ENCODE peak calls at places on chromosomes 12 and 14, in four cellular contexts. R is glutamatergic neuron, E is IMR-90, L is GM10248. V is an unnamed sample.

GRCh38 chr12:106883421-106883820 is 72.3 kb upstream of the TMEM263 start:
- DNase-seq in R (no peak), E (peak), L (no peak), V (no peak)

GRCh38 chr12:53034459-53034858 is 15.4 kb upstream of the TNS2 start:
- DNase-seq in R (no peak), E (no peak), L (no peak), V (no peak)

GRCh38 chr14:63897706-63898105 is 44.9 kb downstream of the SYNE2 start:
- DNase-seq in R (no peak), E (peak), L (no peak), V (no peak)

GRCh38 chr14:51328089-51328941 is 88.3 kb downstream of the TMX1 start:
- DNase-seq in R (no peak), E (peak), L (no peak), V (no peak)

GRCh38 chr12:59874781-59875180 is 279.0 kb downstream of the SLC16A7 start:
- DNase-seq in R (no peak), E (peak), L (no peak), V (no peak)

GRCh38 chr12:1587927-1588573 is 6.3 kb downstream of the FBXL14 start:
- DNase-seq in R (no peak), E (peak), L (no peak), V (no peak)

GRCh38 chr12:20415013-20415412 is 46.7 kb downstream of the PDE3A start:
- DNase-seq in R (no peak), E (no peak), L (no peak), V (no peak)

GRCh38 chr12:94615284-94616216 is 34.8 kb downstream of the TMCC3 start:
- DNase-seq in R (no peak), E (peak), L (no peak), V (no peak)

GRCh38 chr12:50528800-50529199 is 24.0 kb downstream of the DIP2B start:
- DNase-seq in R (no peak), E (no peak), L (no peak), V (no peak)

GRCh38 chr12:101066489-101066888 is 143.5 kb downstream of the SLC5A8 start:
- DNase-seq in R (no peak), E (no peak), L (no peak), V (no peak)

GRCh38 chr14:54366726-54367707 is 29.8 kb upstream of the CDKN3 start:
- DNase-seq in R (peak), E (peak), L (peak), V (no peak)

GRCh38 chr12:2319747-2320146 is 267.0 kb downstream of the CACNA1C start:
- DNase-seq in R (no peak), E (peak), L (no peak), V (no peak)

GRCh38 chr12:132395192-132395907 is 66.0 kb upstream of the GALNT9 start:
- DNase-seq in R (no peak), E (no peak), L (no peak), V (no peak)

GRCh38 chr12:58639323-58639934 is 280.9 kb downstream of the LRIG3 start:
- DNase-seq in R (no peak), E (peak), L (no peak), V (no peak)

GRCh38 chr12:15842106-15842505 is 40.1 kb upstream of the STRAP start:
- DNase-seq in R (no peak), E (peak), L (no peak), V (no peak)

GRCh38 chr14:58607131-58607531 is 30.6 kb upstream of the DACT1 start:
- DNase-seq in R (no peak), E (no peak), L (no peak), V (no peak)

GRCh38 chr14:53596845-53597525 is 359.6 kb downstream of the BMP4 start:
- DNase-seq in R (no peak), E (peak), L (no peak), V (no peak)

GRCh38 chr12:123984903-123985302 is 11.9 kb downstream of the ZNF664 start:
- DNase-seq in R (no peak), E (no peak), L (peak), V (no peak)

GRCh38 chr14:66508846-66509621 is 1.1 kb downstream of the GPHN start:
- DNase-seq in R (peak), E (peak), L (peak), V (peak)

GRCh38 chr12:82359115-82359478 is 768 bp downstream of the METTL25 start:
- DNase-seq in R (peak), E (no peak), L (peak), V (no peak)

DNA sequence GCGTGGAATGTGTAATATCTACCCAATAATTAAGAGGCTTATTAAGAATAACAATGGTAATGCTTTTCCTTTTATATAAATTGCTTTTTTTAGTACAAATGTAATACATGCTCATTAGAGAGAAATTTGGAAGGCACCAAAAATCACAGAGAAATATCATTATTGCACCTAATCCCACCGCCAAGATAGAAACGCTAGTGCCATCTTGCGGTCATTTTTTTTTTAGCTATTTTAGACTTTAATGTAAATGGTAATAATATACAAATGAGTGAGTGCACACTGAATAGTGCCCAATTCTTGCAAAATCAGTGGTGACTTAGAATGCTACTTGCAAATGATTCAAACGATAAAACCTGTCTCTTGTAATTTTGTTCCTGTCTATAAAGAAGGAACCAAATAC is 576.8 kb upstream of the TMEM132C start:
- DNase-seq in R (no peak), E (no peak), L (no peak), V (no peak)
- TF ChIP-seq CTCF in R (no peak), E (peak), L (no peak), V (peak)

GRCh38 chr14:49463146-49463545 is 123.0 kb downstream of the RPS29 start:
- DNase-seq in R (no peak), E (no peak), L (no peak), V (no peak)

GRCh38 chr14:49460647-49461046 is 125.5 kb downstream of the RPS29 start:
- DNase-seq in R (no peak), E (no peak), L (no peak), V (no peak)

GRCh38 chr14:49461529-49462401 is 124.4 kb downstream of the RPS29 start:
- DNase-seq in R (no peak), E (peak), L (peak), V (no peak)

GRCh38 chr14:49467091-49467490 is 119.1 kb downstream of the RPS29 start:
- DNase-seq in R (no peak), E (no peak), L (no peak), V (no peak)

DNA sequence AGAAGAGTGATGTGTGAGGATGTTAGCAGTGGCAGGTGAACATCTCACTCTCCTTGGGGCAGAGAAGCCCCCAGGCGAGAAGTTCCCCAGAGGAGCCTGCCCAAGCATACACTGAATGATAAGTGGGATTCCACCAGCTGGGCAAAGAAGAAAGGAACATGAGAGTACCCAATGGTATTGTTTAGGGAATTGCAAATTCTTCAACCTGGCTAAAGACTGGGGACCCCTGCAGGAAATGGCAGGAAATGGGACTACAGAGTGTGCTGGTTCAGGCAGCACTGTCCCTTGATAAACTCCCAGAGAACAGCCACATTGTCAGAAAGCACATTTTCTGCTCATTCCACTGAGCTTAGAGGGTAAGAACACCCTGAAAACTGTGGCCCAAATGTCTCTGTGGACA is 121.3 kb downstream of the RPS29 start:
- DNase-seq in R (no peak), E (no peak), L (no peak), V (no peak)
- TF ChIP-seq CTCF in R (no peak), E (peak), L (no peak), V (peak)

GRCh38 chr12:60980558-60980957 is 1279.6 kb upstream of the USP15 start:
- DNase-seq in R (no peak), E (no peak), L (no peak), V (no peak)

GRCh38 chr12:60981473-60981872 is 1278.7 kb upstream of the USP15 start:
- DNase-seq in R (no peak), E (no peak), L (no peak), V (no peak)

GRCh38 chr12:60977966-60978365 is 1282.2 kb upstream of the USP15 start:
- DNase-seq in R (no peak), E (no peak), L (no peak), V (no peak)
- TF ChIP-seq CTCF in R (no peak), E (no peak), L (no peak), V (no peak)

GRCh38 chr12:128388461-128388921 is 121.5 kb downstream of the TMEM132C start:
- DNase-seq in R (no peak), E (no peak), L (no peak), V (peak)

GRCh38 chr12:128381961-128382360 is 115.0 kb downstream of the TMEM132C start:
- DNase-seq in R (no peak), E (no peak), L (no peak), V (no peak)

GRCh38 chr12:128382946-128383739 is 116.2 kb downstream of the TMEM132C start:
- DNase-seq in R (no peak), E (no peak), L (no peak), V (no peak)

GRCh38 chr12:128385736-128386135 is 118.8 kb downstream of the TMEM132C start:
- DNase-seq in R (no peak), E (no peak), L (no peak), V (no peak)

DNA sequence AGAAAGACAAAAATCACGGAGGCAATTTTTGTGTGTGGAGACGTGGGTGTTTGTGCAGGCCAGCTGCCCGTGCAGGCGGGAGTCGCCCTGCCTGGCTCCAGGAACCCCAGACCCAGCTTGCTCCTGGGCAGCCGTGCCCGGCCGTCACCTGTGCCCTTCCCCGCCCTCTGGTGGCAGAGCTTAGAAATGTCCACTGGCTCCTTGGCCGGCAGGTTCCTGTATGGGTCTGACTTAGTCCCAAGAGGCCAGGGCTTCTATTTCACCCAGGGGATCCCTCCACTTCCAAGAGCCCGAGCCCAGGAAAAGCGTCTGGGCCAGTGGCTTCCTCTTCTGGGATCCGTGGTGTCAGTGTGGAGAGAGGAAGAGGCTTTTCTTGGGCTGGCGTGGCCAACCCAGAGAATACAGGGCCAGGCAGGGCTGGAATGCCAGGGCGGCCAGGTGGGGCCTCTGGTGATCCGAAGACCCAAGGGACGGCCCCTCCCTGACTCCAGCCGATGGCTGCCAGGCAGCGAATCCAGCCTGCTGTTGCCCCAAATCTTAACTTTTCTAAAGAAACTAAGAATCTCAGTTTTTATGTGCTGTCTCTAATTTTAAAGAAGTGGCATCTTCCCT is 120.9 kb downstream of the TMEM132C start:
- DNase-seq in R (peak), E (no peak), L (peak), V (peak)
- TF ChIP-seq CTCF in R (peak), E (no peak), L (peak), V (peak)

V was measured in osteocyte.